ENCODE peak calls at places on chromosomes 6 and 20, in five cellular contexts. C, O, D, H and B are unnamed samples.

GRCh38 chr20:6299451-6299850 is 176.6 kb upstream of the FERMT1 start:
- DNase-seq in C (no peak), O (no peak), D (no peak), H (no peak), B (no peak)

GRCh38 chr6:11025911-11026635 is 18.0 kb downstream of the ELOVL2 start:
- DNase-seq in C (peak; percentile 45), O (no peak), D (no peak), H (no peak), B (peak; percentile 73)

GRCh38 chr20:51525241-51526104 is 17.0 kb downstream of the NFATC2 start:
- DNase-seq in C (no peak), O (peak; percentile 45), D (no peak), H (peak; percentile 81), B (no peak)

GRCh38 chr20:48051810-48052491 is 266.7 kb upstream of the SULF2 start:
- DNase-seq in C (no peak), O (peak; percentile 82), D (peak; percentile 45), H (no peak), B (no peak)

GRCh38 chr6:116513224-116513875 is 1.9 kb downstream of the CALHM5 start:
- DNase-seq in C (no peak), O (no peak), D (no peak), H (no peak), B (no peak)

GRCh38 chr6:134099770-134100169 is 47.3 kb upstream of the SLC2A12 start:
- DNase-seq in C (no peak), O (no peak), D (no peak), H (no peak), B (no peak)

GRCh38 chr6:28384143-28384533 is 15.4 kb downstream of the ZSCAN12 start:
- DNase-seq in C (no peak), O (no peak), D (no peak), H (no peak), B (no peak)

GRCh38 chr6:144897441-144897921 is 612.3 kb downstream of the UTRN start:
- DNase-seq in C (no peak), O (peak; percentile 61), D (peak; percentile 87), H (no peak), B (no peak)

GRCh38 chr20:51156796-51157119 is 133.9 kb upstream of the KCNG1 start:
- DNase-seq in C (peak; percentile 15), O (no peak), D (no peak), H (no peak), B (no peak)

GRCh38 chr6:10511477-10511876 is 9.7 kb upstream of the GCNT2 start:
- DNase-seq in C (no peak), O (no peak), D (no peak), H (no peak), B (no peak)

GRCh38 chr6:36915599-36915998 is 29.8 kb downstream of the C6orf89 start:
- DNase-seq in C (no peak), O (no peak), D (no peak), H (no peak), B (no peak)

GRCh38 chr6:89145962-89146747 is at the start of gene PM20D2:
- DNase-seq in C (peak; percentile 79), O (peak; percentile 63), D (peak; percentile 20), H (peak; percentile 77), B (peak; percentile 84)

GRCh38 chr20:44456611-44457010 is 19.1 kb upstream of the TTPAL start:
- DNase-seq in C (no peak), O (no peak), D (no peak), H (no peak), B (no peak)

GRCh38 chr20:23349338-23350006 is 1.1 kb upstream of the NXT1 start:
- DNase-seq in C (peak; percentile 52), O (no peak), D (no peak), H (no peak), B (no peak)

GRCh38 chr20:44002861-44003260 is 88.2 kb downstream of the TOX2 start:
- DNase-seq in C (no peak), O (no peak), D (no peak), H (no peak), B (no peak)

GRCh38 chr20:43798591-43799149 is 71.9 kb upstream of the GTSF1L start:
- DNase-seq in C (peak; percentile 58), O (no peak), D (no peak), H (no peak), B (no peak)

GRCh38 chr6:53659458-53659857 is 6.1 kb downstream of the KLHL31 start:
- DNase-seq in C (no peak), O (no peak), D (no peak), H (no peak), B (no peak)

GRCh38 chr20:20343886-20344381 is 24.0 kb upstream of the INSM1 start:
- DNase-seq in C (no peak), O (no peak), D (no peak), H (no peak), B (no peak)

GRCh38 chr6:15530411-15530810 is 132.4 kb downstream of the DTNBP1 start:
- DNase-seq in C (no peak), O (no peak), D (no peak), H (no peak), B (peak; percentile 45)

GRCh38 chr6:41733349-41733706 is 2.1 kb downstream of the TFEB start:
- DNase-seq in C (no peak), O (no peak), D (no peak), H (no peak), B (no peak)

GRCh38 chr20:55079917-55080316 is 604.5 kb downstream of the DOK5 start:
- DNase-seq in C (no peak), O (no peak), D (no peak), H (no peak), B (no peak)

GRCh38 chr20:45508068-45508886 is 7.1 kb downstream of the SPINT3 start:
- DNase-seq in C (no peak), O (no peak), D (no peak), H (no peak), B (no peak)

GRCh38 chr20:33925867-33926266 is 67.8 kb upstream of the RALY start:
- DNase-seq in C (no peak), O (no peak), D (peak; percentile 42), H (no peak), B (no peak)

GRCh38 chr6:3756516-3757010 is 5.0 kb upstream of the PXDC1 start:
- DNase-seq in C (no peak), O (no peak), D (no peak), H (no peak), B (no peak)

GRCh38 chr20:21286775-21287174 is 16.4 kb upstream of the XRN2 start:
- DNase-seq in C (no peak), O (peak; percentile 25), D (no peak), H (no peak), B (no peak)

GRCh38 chr6:26420607-26421235 is 18.6 kb downstream of the BTN3A1 start:
- DNase-seq in C (peak; percentile 46), O (peak; percentile 54), D (peak; percentile 42), H (no peak), B (peak; percentile 74)

GRCh38 chr6:25601797-25602679 is 50.0 kb upstream of the SCGN start:
- DNase-seq in C (peak; percentile 75), O (peak; percentile 62), D (peak; percentile 67), H (no peak), B (no peak)

GRCh38 chr6:56851104-56851503 is 103.8 kb upstream of the BEND6 start:
- DNase-seq in C (peak; percentile 29), O (peak; percentile 53), D (peak; percentile 74), H (no peak), B (peak; percentile 81)

GRCh38 chr6:5783584-5784089 is 223.1 kb downstream of the NRN1 start:
- DNase-seq in C (no peak), O (no peak), D (no peak), H (no peak), B (peak; percentile 59)

GRCh38 chr6:106377061-106377540 is 16.6 kb downstream of the CRYBG1 start:
- DNase-seq in C (no peak), O (peak; percentile 84), D (peak; percentile 34), H (no peak), B (no peak)

GRCh38 chr6:42709871-42710270 is 12.5 kb downstream of the PRPH2 start:
- DNase-seq in C (no peak), O (no peak), D (no peak), H (no peak), B (peak; percentile 64)

GRCh38 chr6:455006-455585 is 63.5 kb downstream of the IRF4 start:
- DNase-seq in C (no peak), O (no peak), D (peak; percentile 12), H (no peak), B (no peak)

GRCh38 chr20:58650776-58651547 is at the start of gene STX16:
- DNase-seq in C (peak; percentile 97), O (peak; percentile 87), D (peak; percentile 91), H (peak; percentile 96), B (peak; percentile 95)

DNA sequence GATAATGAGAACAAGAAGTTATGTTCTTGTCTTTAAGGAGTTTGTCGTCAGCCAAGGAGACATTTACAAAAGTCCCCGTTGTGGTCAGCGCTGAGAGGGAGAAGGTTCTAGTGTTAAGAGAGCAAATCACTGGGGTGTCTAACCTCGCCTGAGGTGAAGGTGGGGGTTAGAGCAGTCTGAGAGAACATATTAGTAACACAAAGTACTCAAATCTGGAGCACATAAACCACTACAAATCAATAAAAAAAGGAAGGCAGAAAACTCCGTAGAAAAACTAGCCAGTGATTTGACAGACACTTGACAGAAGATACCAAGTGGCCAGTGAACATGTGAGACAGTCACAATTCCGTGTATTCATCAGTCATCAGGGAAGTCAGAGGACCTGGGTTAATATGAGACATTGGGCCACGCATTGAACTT is 45.4 kb downstream of the CDS2 start:
- DNase-seq in C (no peak), O (no peak), D (no peak), H (no peak), B (no peak)
- H3K4me1 ChIP-seq in C (peaks cover 36% of the 10 kb centered on the region), O (peaks cover 19% of the 10 kb centered on the region), D (peaks cover 11% of the 10 kb centered on the region), H (no peaks in the 10 kb centered on the region), B (peaks cover 14% of the 10 kb centered on the region)

GRCh38 chr6:52523363-52524207 is 53.3 kb downstream of the TRAM2 start:
- DNase-seq in C (no peak), O (peak; percentile 43), D (no peak), H (no peak), B (no peak)
- H3K27ac ChIP-seq in C (no peak overlapping the region), O (peak overlapping the region; percentile 75), D (no peak overlapping the region), H (peak overlapping the region; percentile 20), B (no peak overlapping the region)

DNA sequence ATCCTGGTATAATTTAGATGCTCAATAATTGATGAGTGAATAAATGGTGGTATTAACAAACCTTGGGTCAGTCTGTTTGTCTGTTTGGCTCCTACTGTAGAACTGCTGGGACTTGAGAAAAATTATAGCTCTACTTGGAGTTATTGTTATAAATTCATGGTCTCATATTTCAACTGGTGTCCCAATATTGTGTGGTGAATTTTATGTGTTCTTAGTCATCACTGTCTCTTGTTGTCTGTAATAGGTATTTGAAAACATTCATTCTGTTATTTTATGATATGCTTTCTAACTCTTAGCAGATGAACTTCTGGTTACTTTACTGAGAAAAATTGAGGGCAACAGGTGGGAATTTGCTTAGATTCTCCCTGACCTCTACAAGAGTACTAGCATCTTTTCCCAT is 221.4 kb downstream of the CDKAL1 start:
- DNase-seq in C (no peak), O (no peak), D (peak; percentile 28), H (no peak), B (no peak)
- H3K4me1 ChIP-seq in C (no peaks in the 10 kb centered on the region), O (no peaks in the 10 kb centered on the region), D (peaks cover 3% of the 10 kb centered on the region), H (no peaks in the 10 kb centered on the region), B (no peaks in the 10 kb centered on the region)

DNA sequence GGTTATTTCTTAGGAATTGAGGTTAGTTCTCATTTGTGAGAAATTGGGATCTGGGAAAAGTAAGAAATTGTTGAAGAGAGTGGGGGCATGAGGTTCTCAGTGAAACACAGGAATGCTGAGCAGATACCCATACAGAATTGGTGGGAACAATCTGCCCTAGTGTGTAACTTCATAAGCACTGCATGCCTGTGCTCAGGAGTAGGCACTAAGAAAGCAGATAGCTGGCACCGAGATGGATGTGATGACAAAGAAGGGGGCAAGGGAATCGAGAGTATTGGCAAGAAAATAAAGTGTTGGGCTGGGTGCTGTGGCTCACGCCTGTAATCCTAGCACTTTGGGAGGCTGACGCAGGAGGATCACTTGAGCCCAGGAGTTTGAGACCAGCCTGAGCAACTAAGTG is 4.0 kb downstream of the SLC17A5 start:
- DNase-seq in C (no peak), O (no peak), D (no peak), H (no peak), B (no peak)
- H3K27ac ChIP-seq in C (no peak overlapping the region), O (no peak overlapping the region), D (no peak overlapping the region), H (no peak overlapping the region), B (no peak overlapping the region)

GRCh38 chr20:53656653-53657288 is 63.1 kb upstream of the ZNF217 start:
- DNase-seq in C (no peak), O (no peak), D (peak; percentile 76), H (no peak), B (no peak)
- H3K4me1 ChIP-seq in C (peaks cover 60% of the 10 kb centered on the region), O (peaks cover 5% of the 10 kb centered on the region), D (peaks cover 32% of the 10 kb centered on the region), H (peaks cover 8% of the 10 kb centered on the region), B (peaks cover 4% of the 10 kb centered on the region)